ENCODE peak calls at places on chromosomes 16 and 17, in four cellular contexts. X is prostate gland, R is heart right ventricle, N is fibroblast of lung. B is an unnamed sample.

GRCh38 chr16:57341441-57342303 is 16.9 kb upstream of the CCL22 start:
- DNase-seq in N (peak; percentile 76), X (peak; percentile 95), R (no peak), B (peak; percentile 94)

GRCh38 chr16:22373662-22374310 is 633 bp downstream of the CDR2 start:
- DNase-seq in X (peak; percentile 41), N (no peak), R (peak; percentile 47), B (no peak)

GRCh38 chr17:45973099-45973838 is 25.8 kb upstream of the STH start:
- DNase-seq in X (peak; percentile 91), N (no peak), R (peak; percentile 61), B (no peak)

GRCh38 chr17:57373071-57373470 is 116.7 kb downstream of the MSI2 start:
- DNase-seq in R (no peak), X (no peak), N (no peak), B (no peak)

GRCh38 chr17:77364381-77364911 is 223.7 kb downstream of the SEC14L1 start:
- DNase-seq in X (no peak), R (no peak), N (no peak), B (no peak)

GRCh38 chr16:10678655-10679054 is 16.1 kb downstream of the TEKT5 start:
- DNase-seq in N (no peak), X (no peak), R (no peak), B (no peak)

GRCh38 chr17:33459078-33459940 is 166.2 kb upstream of the ASIC2 start:
- DNase-seq in R (no peak), X (no peak), N (no peak), B (no peak)

GRCh38 chr16:49556252-49557069 is 182.9 kb downstream of the C16orf78 start:
- DNase-seq in R (no peak), N (peak; percentile 54), X (no peak), B (no peak)

GRCh38 chr17:40323731-40324650 is 15.0 kb downstream of the RARA start:
- DNase-seq in N (peak; percentile 71), R (peak; percentile 64), X (no peak), B (no peak)

GRCh38 chr17:50170662-50171370 is 5.0 kb downstream of the SGCA start:
- DNase-seq in R (no peak), N (no peak), X (no peak), B (no peak)

GRCh38 chr17:28394717-28395116 is 11.3 kb downstream of the SLC46A1 start:
- DNase-seq in X (no peak), R (no peak), N (no peak), B (no peak)

GRCh38 chr17:7763919-7764318 is 46.4 kb downstream of the DNAH2 start:
- DNase-seq in R (no peak), N (no peak), X (no peak), B (no peak)

GRCh38 chr17:64001763-64002529 is 3.8 kb downstream of the PRR29 start:
- DNase-seq in R (peak; percentile 61), N (no peak), X (no peak), B (no peak)

GRCh38 chr17:61250335-61250890 is 149.2 kb upstream of the TBX2 start:
- DNase-seq in X (no peak), R (no peak), N (peak; percentile 71), B (no peak)

GRCh38 chr17:12024332-12024731 is 3.7 kb downstream of the MAP2K4 start:
- DNase-seq in R (no peak), X (no peak), N (peak; percentile 18), B (peak; percentile 60)

GRCh38 chr17:40264458-40265185 is 23.1 kb upstream of the CDC6 start:
- DNase-seq in X (no peak), R (no peak), N (no peak), B (no peak)

GRCh38 chr17:4733073-4733531 is 1.9 kb downstream of the MED11 start:
- DNase-seq in X (no peak), R (no peak), N (no peak), B (no peak)

GRCh38 chr16:57539072-57539796 is 2.9 kb upstream of the CCDC102A start:
- DNase-seq in R (no peak), X (no peak), N (no peak), B (no peak)

GRCh38 chr16:88920618-88921602 is 54.5 kb upstream of the PABPN1L start:
- DNase-seq in X (peak; percentile 65), N (peak; percentile 76), R (peak; percentile 82), B (no peak)

GRCh38 chr16:89216315-89217137 is 977 bp upstream of the ZNF778 start:
- DNase-seq in R (peak; percentile 77), X (peak; percentile 82), N (peak; percentile 81), B (no peak)

GRCh38 chr17:82238562-82239201 is 9.8 kb downstream of the SLC16A3 start:
- DNase-seq in N (peak; percentile 76), X (peak; percentile 93), R (peak; percentile 74), B (no peak)

GRCh38 chr17:692116-692515 is 22.5 kb downstream of the VPS53 start:
- DNase-seq in X (no peak), N (no peak), R (no peak), B (no peak)

GRCh38 chr16:86363057-86363490 is 147.3 kb upstream of the FOXF1 start:
- DNase-seq in R (no peak), N (peak; percentile 96), X (peak; percentile 77), B (no peak)

GRCh38 chr16:68898026-68898425 is 54.7 kb downstream of the TANGO6 start:
- DNase-seq in R (no peak), N (no peak), X (no peak), B (no peak)

GRCh38 chr16:50626868-50627267 is 54.2 kb downstream of the SNX20 start:
- DNase-seq in N (no peak), X (no peak), R (no peak), B (no peak)
- H3K36me3 ChIP-seq in N (no peaks in the 10 kb centered on the region), X (no peaks in the 10 kb centered on the region), R (no peaks in the 10 kb centered on the region), B (no peaks in the 10 kb centered on the region)

DNA sequence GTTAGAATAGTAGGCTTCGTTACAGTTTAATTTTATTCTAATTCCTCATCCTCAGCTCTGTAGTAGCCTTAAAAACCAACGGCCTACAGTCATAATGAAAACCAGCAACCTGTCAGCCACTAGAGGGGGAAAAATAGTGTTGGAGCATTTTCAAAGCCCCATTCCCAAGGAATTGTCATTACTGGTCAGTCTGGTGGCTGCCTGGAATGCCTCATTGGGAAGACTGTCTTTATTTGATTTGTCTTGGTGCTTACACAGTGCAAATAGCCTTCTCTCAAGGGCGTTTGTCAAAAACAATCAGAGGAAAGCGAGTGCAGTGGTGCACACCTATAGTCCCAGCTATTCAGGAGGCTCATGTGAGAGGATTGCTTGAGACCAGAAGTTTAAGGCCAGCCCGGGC is 4.7 kb downstream of the LPCAT2 start:
- DNase-seq in R (no peak), N (no peak), X (no peak), B (no peak)
- TF ChIP-seq CTCF in R (no peak), N (no peak), X (no peak), B (no peak)

GRCh38 chr17:80380068-80381061 is 34.6 kb upstream of the ENDOV start:
- DNase-seq in N (no peak), X (no peak), R (no peak), B (no peak)

GRCh38 chr17:80376531-80376930 is 38.4 kb upstream of the ENDOV start:
- DNase-seq in N (no peak), X (no peak), R (no peak), B (no peak)

GRCh38 chr17:80381416-80381923 is 33.5 kb upstream of the ENDOV start:
- DNase-seq in N (no peak), X (no peak), R (no peak), B (no peak)

GRCh38 chr17:80377798-80378197 is 37.2 kb upstream of the ENDOV start:
- DNase-seq in X (no peak), N (no peak), R (no peak), B (no peak)

GRCh38 chr17:80379348-80379747 is 35.6 kb upstream of the ENDOV start:
- DNase-seq in X (no peak), R (no peak), N (no peak), B (no peak)
- H3K36me3 ChIP-seq in X (peaks cover 20% of the 10 kb centered on the region), R (peaks cover 86% of the 10 kb centered on the region), N (peaks cover 49% of the 10 kb centered on the region), B (peaks cover 4% of the 10 kb centered on the region)

GRCh38 chr17:72388765-72389473 is 268.1 kb downstream of the SOX9 start:
- DNase-seq in R (no peak), X (no peak), N (peak; percentile 33), B (no peak)
- TF ChIP-seq CTCF in R (no peak), X (no peak), N (no peak), B (peak; percentile 43)

DNA sequence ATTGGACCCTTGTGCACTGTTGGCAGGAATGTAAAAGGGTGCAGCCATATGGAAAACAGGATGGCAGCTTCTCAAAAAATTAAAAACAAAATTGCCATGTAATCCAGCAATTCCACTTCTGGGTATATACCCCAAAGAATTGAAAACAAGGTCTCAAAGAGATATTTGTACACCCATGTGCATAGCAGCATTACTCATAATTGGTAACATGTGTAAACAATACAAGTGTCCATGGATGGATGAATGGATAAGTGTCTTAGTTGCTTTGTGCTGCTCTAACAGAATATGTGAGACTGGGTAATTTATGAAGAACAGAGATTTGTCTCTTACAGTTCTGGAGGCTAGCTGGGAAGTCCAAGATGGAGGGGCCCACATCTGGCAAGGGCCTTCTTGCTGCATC is 3.8 kb upstream of the RUNDC3A start:
- DNase-seq in X (no peak), R (no peak), N (no peak), B (no peak)
- H3K36me3 ChIP-seq in X (no peaks in the 10 kb centered on the region), R (no peaks in the 10 kb centered on the region), N (no peaks in the 10 kb centered on the region), B (no peaks in the 10 kb centered on the region)

DNA sequence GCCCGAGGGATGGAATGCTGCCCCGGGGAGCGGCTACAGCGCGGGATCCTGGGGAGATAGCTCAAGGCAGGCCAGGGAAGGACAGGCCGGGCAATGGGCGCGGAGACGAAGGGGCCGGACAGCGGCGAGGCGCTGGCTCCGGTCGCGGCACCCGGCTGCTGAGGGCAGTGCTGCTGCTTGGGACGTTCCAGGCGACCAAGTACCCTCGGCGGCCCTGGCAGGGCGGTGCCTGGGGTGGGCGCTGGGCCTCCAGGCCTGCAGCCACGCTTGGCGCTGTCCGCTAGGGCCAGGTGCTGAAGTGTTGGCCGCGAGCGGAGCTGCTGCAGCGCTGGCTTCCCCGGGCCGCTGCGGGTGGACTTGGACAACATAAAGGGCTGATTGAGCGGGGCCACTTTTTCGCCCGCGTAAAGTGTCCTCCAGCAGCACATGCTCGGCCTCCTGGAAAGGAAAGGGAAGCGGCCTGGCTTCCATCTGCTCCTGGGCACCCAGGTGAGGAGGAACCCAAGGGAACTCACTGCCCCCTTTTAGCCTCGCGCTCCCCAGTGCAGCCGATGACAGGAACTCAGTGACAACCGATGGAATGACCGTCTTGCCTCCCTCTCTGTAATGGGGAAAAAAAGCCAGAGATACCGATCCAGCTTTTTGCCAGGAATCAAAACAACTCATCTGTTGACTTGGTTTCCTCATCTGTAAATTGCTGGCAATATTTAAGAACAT is 23.7 kb downstream of the CLEC3A start:
- DNase-seq in R (peak; percentile 71), N (peak; percentile 55), X (peak; percentile 47), B (peak; percentile 10)
- TF ChIP-seq CTCF in R (no peak), N (no peak), X (no peak), B (no peak)

B was measured in kidney epithelial cell.